ENCODE peak calls at places on chromosomes 11 and 22, in ten cellular contexts. One of them, this sample, is unnamed.
A peak's percentile ranks its signal among the peaks of the same experiment; 100 is the strongest.

GRCh38 chr11:46896719-46897406 is 21.5 kb downstream of the LRP4 start:
- DNase-seq in dorsolateral prefrontal cortex: no peak
- DNase-seq in uterus: no peak
- DNase-seq in thoracic aorta: no peak
- DNase-seq in neural progenitor cell: peak; percentile 39
- DNase-seq in upper lobe of right lung: no peak
- DNase-seq in mammary epithelial cell: peak; percentile 44
- DNase-seq in OCI-LY7: peak; percentile 63
- DNase-seq in HCT116: peak; percentile 12
- DNase-seq in right atrium auricular region: no peak
- DNase-seq in this sample: no peak

GRCh38 chr11:35235944-35236666 is 97.1 kb downstream of the CD44 start:
- DNase-seq in dorsolateral prefrontal cortex: no peak
- DNase-seq in uterus: no peak
- DNase-seq in thoracic aorta: no peak
- DNase-seq in neural progenitor cell: no peak
- DNase-seq in upper lobe of right lung: no peak
- DNase-seq in mammary epithelial cell: peak; percentile 89
- DNase-seq in OCI-LY7: no peak
- DNase-seq in HCT116: peak; percentile 61
- DNase-seq in right atrium auricular region: no peak
- DNase-seq in this sample: no peak

GRCh38 chr22:27175444-27175843 is 518.1 kb downstream of the MIAT start:
- DNase-seq in dorsolateral prefrontal cortex: no peak
- DNase-seq in uterus: no peak
- DNase-seq in thoracic aorta: no peak
- DNase-seq in neural progenitor cell: no peak
- DNase-seq in upper lobe of right lung: no peak
- DNase-seq in mammary epithelial cell: no peak
- DNase-seq in OCI-LY7: no peak
- DNase-seq in HCT116: no peak
- DNase-seq in right atrium auricular region: no peak
- DNase-seq in this sample: no peak

GRCh38 chr11:121884601-121885000 is 231.4 kb downstream of the BLID start:
- DNase-seq in dorsolateral prefrontal cortex: no peak
- DNase-seq in uterus: no peak
- DNase-seq in thoracic aorta: no peak
- DNase-seq in neural progenitor cell: no peak
- DNase-seq in upper lobe of right lung: no peak
- DNase-seq in mammary epithelial cell: no peak
- DNase-seq in OCI-LY7: no peak
- DNase-seq in HCT116: no peak
- DNase-seq in right atrium auricular region: no peak
- DNase-seq in this sample: no peak

GRCh38 chr11:134911514-134912180 is 499.6 kb upstream of the B3GAT1 start:
- DNase-seq in dorsolateral prefrontal cortex: no peak
- DNase-seq in uterus: no peak
- DNase-seq in thoracic aorta: no peak
- DNase-seq in neural progenitor cell: no peak
- DNase-seq in upper lobe of right lung: no peak
- DNase-seq in mammary epithelial cell: no peak
- DNase-seq in OCI-LY7: no peak
- DNase-seq in HCT116: no peak
- DNase-seq in right atrium auricular region: no peak
- DNase-seq in this sample: no peak

GRCh38 chr11:48081151-48082010 is 101.0 kb downstream of the PTPRJ start:
- DNase-seq in dorsolateral prefrontal cortex: peak; percentile 61
- DNase-seq in uterus: peak; percentile 51
- DNase-seq in thoracic aorta: peak; percentile 45
- DNase-seq in neural progenitor cell: no peak
- DNase-seq in upper lobe of right lung: no peak
- DNase-seq in mammary epithelial cell: peak; percentile 76
- DNase-seq in OCI-LY7: peak; percentile 75
- DNase-seq in HCT116: no peak
- DNase-seq in right atrium auricular region: peak; percentile 90
- DNase-seq in this sample: no peak

GRCh38 chr11:134541951-134542350 is 129.9 kb upstream of the B3GAT1 start:
- DNase-seq in dorsolateral prefrontal cortex: no peak
- DNase-seq in uterus: no peak
- DNase-seq in thoracic aorta: no peak
- DNase-seq in neural progenitor cell: no peak
- DNase-seq in upper lobe of right lung: peak; percentile 40
- DNase-seq in mammary epithelial cell: no peak
- DNase-seq in OCI-LY7: no peak
- DNase-seq in HCT116: no peak
- DNase-seq in right atrium auricular region: no peak
- DNase-seq in this sample: no peak

GRCh38 chr11:8767466-8768142 is 85.0 kb downstream of the RPL27A start:
- DNase-seq in dorsolateral prefrontal cortex: no peak
- DNase-seq in uterus: no peak
- DNase-seq in thoracic aorta: no peak
- DNase-seq in neural progenitor cell: no peak
- DNase-seq in upper lobe of right lung: no peak
- DNase-seq in mammary epithelial cell: peak; percentile 84
- DNase-seq in OCI-LY7: no peak
- DNase-seq in HCT116: no peak
- DNase-seq in right atrium auricular region: no peak
- DNase-seq in this sample: no peak

GRCh38 chr22:23226497-23226850 is 46.2 kb downstream of the BCR start:
- DNase-seq in dorsolateral prefrontal cortex: no peak
- DNase-seq in uterus: no peak
- DNase-seq in thoracic aorta: no peak
- DNase-seq in neural progenitor cell: no peak
- DNase-seq in upper lobe of right lung: no peak
- DNase-seq in mammary epithelial cell: no peak
- DNase-seq in OCI-LY7: no peak
- DNase-seq in HCT116: no peak
- DNase-seq in right atrium auricular region: no peak
- DNase-seq in this sample: no peak

GRCh38 chr22:20988573-20989322 is 6.7 kb downstream of the LZTR1 start:
- DNase-seq in dorsolateral prefrontal cortex: no peak
- DNase-seq in uterus: no peak
- DNase-seq in thoracic aorta: no peak
- DNase-seq in neural progenitor cell: no peak
- DNase-seq in upper lobe of right lung: no peak
- DNase-seq in mammary epithelial cell: no peak
- DNase-seq in OCI-LY7: no peak
- DNase-seq in HCT116: no peak
- DNase-seq in right atrium auricular region: no peak
- DNase-seq in this sample: no peak

GRCh38 chr11:111562692-111563389 is 22.3 kb downstream of the LAYN start:
- DNase-seq in dorsolateral prefrontal cortex: no peak
- DNase-seq in uterus: no peak
- DNase-seq in thoracic aorta: no peak
- DNase-seq in neural progenitor cell: no peak
- DNase-seq in upper lobe of right lung: no peak
- DNase-seq in mammary epithelial cell: no peak
- DNase-seq in OCI-LY7: no peak
- DNase-seq in HCT116: no peak
- DNase-seq in right atrium auricular region: no peak
- DNase-seq in this sample: no peak

GRCh38 chr11:119316017-119316728 is 757 bp downstream of the MCAM start:
- DNase-seq in dorsolateral prefrontal cortex: peak; percentile 84
- DNase-seq in uterus: peak; percentile 57
- DNase-seq in thoracic aorta: peak; percentile 76
- DNase-seq in neural progenitor cell: peak; percentile 34
- DNase-seq in upper lobe of right lung: peak; percentile 68
- DNase-seq in mammary epithelial cell: peak; percentile 45
- DNase-seq in OCI-LY7: no peak
- DNase-seq in HCT116: no peak
- DNase-seq in right atrium auricular region: no peak
- DNase-seq in this sample: no peak

GRCh38 chr22:44997060-44997459 is 12.7 kb downstream of the PHF21B start:
- DNase-seq in dorsolateral prefrontal cortex: no peak
- DNase-seq in uterus: no peak
- DNase-seq in thoracic aorta: no peak
- DNase-seq in neural progenitor cell: no peak
- DNase-seq in upper lobe of right lung: no peak
- DNase-seq in mammary epithelial cell: no peak
- DNase-seq in OCI-LY7: no peak
- DNase-seq in HCT116: no peak
- DNase-seq in right atrium auricular region: no peak
- DNase-seq in this sample: no peak

GRCh38 chr22:44999231-44999630 is 10.6 kb downstream of the PHF21B start:
- DNase-seq in dorsolateral prefrontal cortex: no peak
- DNase-seq in uterus: no peak
- DNase-seq in thoracic aorta: no peak
- DNase-seq in neural progenitor cell: no peak
- DNase-seq in upper lobe of right lung: no peak
- DNase-seq in mammary epithelial cell: no peak
- DNase-seq in OCI-LY7: no peak
- DNase-seq in HCT116: no peak
- DNase-seq in right atrium auricular region: no peak
- DNase-seq in this sample: no peak

GRCh38 chr22:44999687-45000086 is 10.1 kb downstream of the PHF21B start:
- DNase-seq in dorsolateral prefrontal cortex: no peak
- DNase-seq in uterus: no peak
- DNase-seq in thoracic aorta: no peak
- DNase-seq in neural progenitor cell: no peak
- DNase-seq in upper lobe of right lung: no peak
- DNase-seq in mammary epithelial cell: no peak
- DNase-seq in OCI-LY7: no peak
- DNase-seq in HCT116: no peak
- DNase-seq in right atrium auricular region: no peak
- DNase-seq in this sample: no peak

GRCh38 chr22:44996648-44997047 is 13.2 kb downstream of the PHF21B start:
- DNase-seq in dorsolateral prefrontal cortex: no peak
- DNase-seq in uterus: no peak
- DNase-seq in thoracic aorta: no peak
- DNase-seq in neural progenitor cell: no peak
- DNase-seq in upper lobe of right lung: no peak
- DNase-seq in mammary epithelial cell: no peak
- DNase-seq in OCI-LY7: no peak
- DNase-seq in HCT116: no peak
- DNase-seq in right atrium auricular region: no peak
- DNase-seq in this sample: no peak

DNA sequence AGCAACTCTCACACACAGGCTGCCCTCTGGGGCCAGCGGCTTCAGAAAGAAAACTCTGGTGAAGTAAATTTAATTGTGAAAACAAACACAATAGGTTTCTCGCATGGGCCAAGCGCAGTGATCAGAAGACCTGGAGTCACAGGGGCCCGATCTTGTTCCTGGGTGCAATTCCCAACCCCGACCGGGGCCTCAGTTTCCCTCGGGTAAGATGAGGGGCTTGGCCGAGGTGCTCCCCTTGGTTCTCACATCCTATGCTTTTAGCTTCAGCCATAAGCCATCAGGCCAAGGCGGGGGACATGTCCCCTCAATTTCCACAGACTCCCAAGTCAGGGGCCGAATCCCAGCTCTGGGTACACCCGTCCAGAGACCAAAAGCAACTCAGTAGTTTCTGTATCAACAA is 11.5 kb downstream of the PHF21B start:
- DNase-seq in dorsolateral prefrontal cortex: no peak
- DNase-seq in uterus: no peak
- DNase-seq in thoracic aorta: no peak
- DNase-seq in neural progenitor cell: no peak
- DNase-seq in upper lobe of right lung: no peak
- DNase-seq in mammary epithelial cell: no peak
- DNase-seq in OCI-LY7: no peak
- DNase-seq in HCT116: no peak
- DNase-seq in right atrium auricular region: no peak
- DNase-seq in this sample: no peak
- TF ChIP-seq CTCF in dorsolateral prefrontal cortex: no peak
- TF ChIP-seq CTCF in uterus: no peak
- TF ChIP-seq CTCF in thoracic aorta: no peak
- TF ChIP-seq CTCF in neural progenitor cell: no peak
- TF ChIP-seq CTCF in upper lobe of right lung: no peak
- TF ChIP-seq CTCF in mammary epithelial cell: no peak
- TF ChIP-seq CTCF in OCI-LY7: no peak
- TF ChIP-seq CTCF in HCT116: no peak
- TF ChIP-seq CTCF in right atrium auricular region: no peak
- TF ChIP-seq CTCF in this sample: no peak

GRCh38 chr22:28742562-28742962 is 723 bp downstream of the HSCB start:
- DNase-seq in dorsolateral prefrontal cortex: no peak
- DNase-seq in uterus: no peak
- DNase-seq in thoracic aorta: no peak
- DNase-seq in neural progenitor cell: no peak
- DNase-seq in upper lobe of right lung: no peak
- DNase-seq in mammary epithelial cell: no peak
- DNase-seq in OCI-LY7: no peak
- DNase-seq in HCT116: no peak
- DNase-seq in right atrium auricular region: no peak
- DNase-seq in this sample: no peak
- H3K27ac ChIP-seq in dorsolateral prefrontal cortex: peak overlapping the region; percentile 96
- H3K27ac ChIP-seq in uterus: peak overlapping the region; percentile 99
- H3K27ac ChIP-seq in thoracic aorta: peak overlapping the region; percentile 98
- H3K27ac ChIP-seq in neural progenitor cell: no peak overlapping the region
- H3K27ac ChIP-seq in upper lobe of right lung: peak overlapping the region; percentile 51
- H3K27ac ChIP-seq in mammary epithelial cell: peak overlapping the region; percentile 31
- H3K27ac ChIP-seq in OCI-LY7: peak overlapping the region; percentile 83
- H3K27ac ChIP-seq in HCT116: peak overlapping the region; percentile 95
- H3K27ac ChIP-seq in right atrium auricular region: peak overlapping the region; percentile 100
- H3K27ac ChIP-seq in this sample: peak overlapping the region; percentile 96

GRCh38 chr22:19719055-19719482 is 4.3 kb upstream of the GP1BB start:
- DNase-seq in dorsolateral prefrontal cortex: no peak
- DNase-seq in uterus: peak; percentile 53
- DNase-seq in thoracic aorta: no peak
- DNase-seq in neural progenitor cell: no peak
- DNase-seq in upper lobe of right lung: no peak
- DNase-seq in mammary epithelial cell: no peak
- DNase-seq in OCI-LY7: no peak
- DNase-seq in HCT116: no peak
- DNase-seq in right atrium auricular region: no peak
- DNase-seq in this sample: no peak
- H3K4me3 ChIP-seq in dorsolateral prefrontal cortex: peak overlapping the region; percentile 68
- H3K4me3 ChIP-seq in uterus: peak overlapping the region; percentile 32
- H3K4me3 ChIP-seq in thoracic aorta: peak overlapping the region; percentile 90
- H3K4me3 ChIP-seq in neural progenitor cell: peak overlapping the region; percentile 57
- H3K4me3 ChIP-seq in upper lobe of right lung: peak overlapping the region; percentile 58
- H3K4me3 ChIP-seq in mammary epithelial cell: no peak overlapping the region
- H3K4me3 ChIP-seq in OCI-LY7: no peak overlapping the region
- H3K4me3 ChIP-seq in HCT116: no peak overlapping the region
- H3K4me3 ChIP-seq in right atrium auricular region: peak overlapping the region; percentile 70
- H3K4me3 ChIP-seq in this sample: no peak overlapping the region

DNA sequence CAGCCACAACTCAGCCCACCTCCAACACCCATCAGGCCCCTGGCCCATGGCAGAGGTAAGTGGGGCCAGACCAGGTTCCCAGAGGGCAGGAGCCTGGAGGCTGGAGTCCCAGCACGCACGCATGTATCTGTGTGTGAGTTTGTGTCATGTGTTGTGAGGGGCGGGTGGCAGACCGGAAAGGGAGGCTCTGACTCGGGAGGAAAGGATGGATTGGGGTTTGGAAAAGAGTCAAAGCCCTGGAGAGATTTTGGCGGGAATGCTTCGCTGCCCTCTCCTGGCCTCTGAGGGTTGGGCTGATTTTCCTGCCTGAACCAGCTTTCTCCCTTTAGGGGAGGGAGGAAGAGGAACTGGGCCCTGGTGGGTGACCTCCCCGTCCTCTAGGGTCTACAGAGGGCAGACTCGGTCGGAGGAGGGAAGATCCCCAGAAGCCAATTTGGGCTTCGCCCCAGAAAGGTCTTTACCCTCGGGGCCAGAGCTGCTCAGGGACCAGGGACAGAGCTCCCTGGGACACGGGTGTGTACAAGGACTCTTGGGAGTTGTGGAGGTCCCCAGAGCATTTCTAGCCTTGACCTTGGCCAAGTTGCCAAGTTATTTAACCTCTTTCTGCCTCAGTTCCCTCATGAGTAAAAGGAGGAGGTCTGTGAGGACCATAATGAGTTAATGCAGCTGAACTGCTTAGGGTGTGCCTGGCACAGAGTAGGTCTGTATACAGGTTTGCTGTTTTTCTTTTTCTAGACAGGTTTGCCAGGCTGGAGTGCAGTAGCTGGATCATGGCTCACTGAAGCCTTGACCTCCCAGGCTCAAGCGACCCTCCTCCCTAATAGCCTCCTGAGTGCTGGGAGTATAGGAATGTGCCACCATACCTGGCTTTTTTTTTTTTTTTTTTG is 6.9 kb downstream of the C11orf68 start:
- DNase-seq in dorsolateral prefrontal cortex: no peak
- DNase-seq in uterus: peak; percentile 79
- DNase-seq in thoracic aorta: no peak
- DNase-seq in neural progenitor cell: peak; percentile 67
- DNase-seq in upper lobe of right lung: no peak
- DNase-seq in mammary epithelial cell: peak; percentile 89
- DNase-seq in OCI-LY7: no peak
- DNase-seq in HCT116: peak; percentile 72
- DNase-seq in right atrium auricular region: no peak
- DNase-seq in this sample: no peak
- TF ChIP-seq CTCF in dorsolateral prefrontal cortex: no peak
- TF ChIP-seq CTCF in uterus: peak; percentile 52
- TF ChIP-seq CTCF in thoracic aorta: peak; percentile 24
- TF ChIP-seq CTCF in neural progenitor cell: peak; percentile 49
- TF ChIP-seq CTCF in upper lobe of right lung: peak; percentile 34
- TF ChIP-seq CTCF in mammary epithelial cell: peak; percentile 21
- TF ChIP-seq CTCF in OCI-LY7: no peak
- TF ChIP-seq CTCF in HCT116: no peak
- TF ChIP-seq CTCF in right atrium auricular region: no peak
- TF ChIP-seq CTCF in this sample: no peak

This sample was measured in Panc1.